ENCODE peak calls at places on chromosome 1, in nine cellular contexts. One of them, this sample, is unnamed.

GRCh38 chr1:244224487-244225430 is 173.7 kb downstream of the ZBTB18 start:
- DNase-seq in left colon: no peak
- DNase-seq in globus pallidus: peak; percentile 37
- DNase-seq in ELR: no peak
- DNase-seq in right cardiac atrium: peak; percentile 74
- DNase-seq in astrocyte of the spinal cord: no peak
- DNase-seq in T follicular helper cell: no peak
- DNase-seq in tibial artery: no peak
- DNase-seq in ovary: no peak
- DNase-seq in this sample: peak; percentile 87

GRCh38 chr1:35707253-35708178 is 11.2 kb downstream of the C1orf216 start:
- DNase-seq in left colon: peak; percentile 32
- DNase-seq in globus pallidus: no peak
- DNase-seq in ELR: peak; percentile 30
- DNase-seq in right cardiac atrium: peak; percentile 63
- DNase-seq in astrocyte of the spinal cord: no peak
- DNase-seq in T follicular helper cell: no peak
- DNase-seq in tibial artery: no peak
- DNase-seq in ovary: no peak
- DNase-seq in this sample: no peak

GRCh38 chr1:18972531-18972930 is 16.1 kb upstream of the IFFO2 start:
- DNase-seq in left colon: no peak
- DNase-seq in globus pallidus: no peak
- DNase-seq in ELR: peak; percentile 72
- DNase-seq in right cardiac atrium: no peak
- DNase-seq in astrocyte of the spinal cord: peak; percentile 53
- DNase-seq in T follicular helper cell: no peak
- DNase-seq in tibial artery: peak; percentile 15
- DNase-seq in ovary: no peak
- DNase-seq in this sample: no peak

GRCh38 chr1:64499966-64500365 is 30.0 kb downstream of the CACHD1 start:
- DNase-seq in left colon: no peak
- DNase-seq in globus pallidus: no peak
- DNase-seq in ELR: peak; percentile 20
- DNase-seq in right cardiac atrium: no peak
- DNase-seq in astrocyte of the spinal cord: no peak
- DNase-seq in T follicular helper cell: no peak
- DNase-seq in tibial artery: no peak
- DNase-seq in ovary: no peak
- DNase-seq in this sample: no peak

GRCh38 chr1:218953448-218953847 is 220.2 kb upstream of the LYPLAL1 start:
- DNase-seq in left colon: no peak
- DNase-seq in globus pallidus: no peak
- DNase-seq in ELR: no peak
- DNase-seq in right cardiac atrium: no peak
- DNase-seq in astrocyte of the spinal cord: no peak
- DNase-seq in T follicular helper cell: no peak
- DNase-seq in tibial artery: no peak
- DNase-seq in ovary: no peak
- DNase-seq in this sample: no peak

GRCh38 chr1:28139033-28139712 is 37.3 kb downstream of the PTAFR start:
- DNase-seq in left colon: no peak
- DNase-seq in globus pallidus: no peak
- DNase-seq in ELR: peak; percentile 72
- DNase-seq in right cardiac atrium: no peak
- DNase-seq in astrocyte of the spinal cord: peak; percentile 47
- DNase-seq in T follicular helper cell: no peak
- DNase-seq in tibial artery: no peak
- DNase-seq in ovary: no peak
- DNase-seq in this sample: peak; percentile 85

GRCh38 chr1:119603695-119604094 is 44.4 kb downstream of the ZNF697 start:
- DNase-seq in left colon: no peak
- DNase-seq in globus pallidus: no peak
- DNase-seq in ELR: peak; percentile 58
- DNase-seq in right cardiac atrium: no peak
- DNase-seq in astrocyte of the spinal cord: no peak
- DNase-seq in T follicular helper cell: no peak
- DNase-seq in tibial artery: no peak
- DNase-seq in ovary: no peak
- DNase-seq in this sample: no peak

GRCh38 chr1:47216278-47217059 is 15.6 kb downstream of the TAL1 start:
- DNase-seq in left colon: peak; percentile 20
- DNase-seq in globus pallidus: no peak
- DNase-seq in ELR: no peak
- DNase-seq in right cardiac atrium: no peak
- DNase-seq in astrocyte of the spinal cord: no peak
- DNase-seq in T follicular helper cell: no peak
- DNase-seq in tibial artery: no peak
- DNase-seq in ovary: no peak
- DNase-seq in this sample: no peak

GRCh38 chr1:156463874-156464273 is 36.7 kb downstream of the MEF2D start:
- DNase-seq in left colon: no peak
- DNase-seq in globus pallidus: no peak
- DNase-seq in ELR: no peak
- DNase-seq in right cardiac atrium: no peak
- DNase-seq in astrocyte of the spinal cord: no peak
- DNase-seq in T follicular helper cell: no peak
- DNase-seq in tibial artery: peak; percentile 88
- DNase-seq in ovary: no peak
- DNase-seq in this sample: no peak

GRCh38 chr1:154971341-154971998 is 923 bp upstream of the SHC1 start:
- DNase-seq in left colon: peak; percentile 69
- DNase-seq in globus pallidus: no peak
- DNase-seq in ELR: peak; percentile 24
- DNase-seq in right cardiac atrium: no peak
- DNase-seq in astrocyte of the spinal cord: no peak
- DNase-seq in T follicular helper cell: no peak
- DNase-seq in tibial artery: no peak
- DNase-seq in ovary: peak; percentile 70
- DNase-seq in this sample: peak; percentile 72